ENCODE peak calls at places on chromosomes 6 and 20, in nine cellular contexts. G is activated CD8-positive, alpha-beta T cell treated with anti-CD3 and anti-CD28 coated beads, Interleukin-2, amount 10 ng/mL, durations not matched to agents 7 days and 5 days; T is NCI-H2171; F is cardiac fibroblast; Q is NCI-H1092; E is GM23248; U is transverse colon; H is AG09309; Y is iris pigment epithelial cell. R is an unnamed sample.

GRCh38 chr20:15296422-15296821 is 959.0 kb upstream of the FLRT3 start:
- DNase-seq in G (no peak), T (no peak), F (no peak), Q (no peak), E (no peak), U (no peak), H (no peak), Y (no peak), R (no peak)

GRCh38 chr6:14453712-14454466 is 336.3 kb downstream of the CD83 start:
- DNase-seq in G (no peak), T (no peak), F (no peak), Q (no peak), E (no peak), U (no peak), H (no peak), Y (no peak), R (peak)

GRCh38 chr6:12115001-12115400 is 102.9 kb downstream of the HIVEP1 start:
- DNase-seq in G (no peak), T (no peak), F (no peak), Q (no peak), E (no peak), U (no peak), H (no peak), Y (no peak), R (no peak)

GRCh38 chr6:140956567-140957306 is 1176.0 kb upstream of the GJE1 start:
- DNase-seq in G (no peak), T (peak), F (peak), Q (peak), E (peak), U (no peak), H (no peak), Y (peak), R (no peak)

GRCh38 chr6:110534731-110535164 is 58.3 kb upstream of the SLC22A16 start:
- DNase-seq in G (no peak), T (no peak), F (peak), Q (no peak), E (peak), U (no peak), H (no peak), Y (peak), R (no peak)

GRCh38 chr6:99589290-99589672 is 17.4 kb upstream of the PRDM13 start:
- DNase-seq in G (no peak), T (no peak), F (no peak), Q (peak), E (peak), U (no peak), H (no peak), Y (no peak), R (no peak)

GRCh38 chr20:46572181-46572580 is 21.7 kb upstream of the OCSTAMP start:
- DNase-seq in G (no peak), T (no peak), F (no peak), Q (peak), E (no peak), U (no peak), H (no peak), Y (no peak), R (no peak)

GRCh38 chr6:141264101-141264500 is 868.6 kb upstream of the GJE1 start:
- DNase-seq in G (no peak), T (no peak), F (no peak), Q (no peak), E (no peak), U (no peak), H (no peak), Y (peak), R (no peak)

GRCh38 chr6:135334169-135334568 is 153.1 kb downstream of the MYB start:
- DNase-seq in G (no peak), T (no peak), F (peak), Q (no peak), E (peak), U (no peak), H (no peak), Y (peak), R (no peak)

GRCh38 chr6:87881342-87881895 is 166.2 kb upstream of the SPACA1 start:
- DNase-seq in G (no peak), T (peak), F (peak), Q (no peak), E (no peak), U (no peak), H (no peak), Y (no peak), R (no peak)

GRCh38 chr6:52286798-52287432 is 2.4 kb upstream of the MCM3 start:
- DNase-seq in G (peak), T (peak), F (peak), Q (peak), E (peak), U (peak), H (peak), Y (peak), R (peak)

GRCh38 chr6:3456794-3457709 is at the start of gene SLC22A23:
- DNase-seq in G (peak), T (peak), F (peak), Q (peak), E (peak), U (peak), H (no peak), Y (peak), R (peak)

GRCh38 chr6:44854712-44855111 is 467.2 kb downstream of the CDC5L start:
- DNase-seq in G (no peak), T (no peak), F (no peak), Q (no peak), E (no peak), U (no peak), H (no peak), Y (no peak), R (no peak)

GRCh38 chr6:150739711-150740349 is 125.7 kb upstream of the MTHFD1L start:
- DNase-seq in G (no peak), T (no peak), F (no peak), Q (no peak), E (peak), U (no peak), H (no peak), Y (no peak), R (no peak)

GRCh38 chr6:118867181-118867580 is 26.8 kb upstream of the ASF1A start:
- DNase-seq in G (no peak), T (no peak), F (peak), Q (no peak), E (no peak), U (no peak), H (no peak), Y (peak), R (no peak)

GRCh38 chr6:36432151-36432633 is 10.5 kb downstream of the PXT1 start:
- DNase-seq in G (no peak), T (no peak), F (peak), Q (no peak), E (peak), U (no peak), H (no peak), Y (peak), R (no peak)

GRCh38 chr20:62019144-62019805 is 46.4 kb downstream of the TAF4 start:
- DNase-seq in G (no peak), T (no peak), F (no peak), Q (no peak), E (no peak), U (no peak), H (no peak), Y (no peak), R (no peak)

GRCh38 chr6:26032387-26033131 is 54.7 kb upstream of the HFE start:
- DNase-seq in G (peak), T (peak), F (peak), Q (no peak), E (peak), U (peak), H (no peak), Y (peak), R (no peak)

GRCh38 chr20:31908016-31908415 is 37.6 kb downstream of the TTLL9 start:
- DNase-seq in G (no peak), T (no peak), F (no peak), Q (no peak), E (no peak), U (no peak), H (no peak), Y (no peak), R (no peak)

GRCh38 chr6:109342564-109342963 is 39.7 kb downstream of the CD164 start:
- DNase-seq in G (no peak), T (no peak), F (no peak), Q (no peak), E (peak), U (no peak), H (no peak), Y (no peak), R (no peak)

GRCh38 chr20:32920530-32921298 is 62.0 kb downstream of the EFCAB8 start:
- DNase-seq in G (no peak), T (no peak), F (no peak), Q (no peak), E (no peak), U (no peak), H (no peak), Y (no peak), R (no peak)

GRCh38 chr20:50540620-50541605 is 30.7 kb downstream of the PTPN1 start:
- DNase-seq in G (no peak), T (no peak), F (peak), Q (no peak), E (peak), U (no peak), H (no peak), Y (peak), R (no peak)

GRCh38 chr6:24985313-24985712 is 49.6 kb upstream of the RIPOR2 start:
- DNase-seq in G (no peak), T (no peak), F (no peak), Q (no peak), E (no peak), U (no peak), H (no peak), Y (no peak), R (no peak)

GRCh38 chr6:41748542-41748941 is 1.3 kb upstream of the PGC start:
- DNase-seq in G (no peak), T (no peak), F (no peak), Q (no peak), E (no peak), U (no peak), H (no peak), Y (peak), R (no peak)

GRCh38 chr6:88380083-88380482 is 213.9 kb upstream of the CNR1 start:
- DNase-seq in G (no peak), T (no peak), F (peak), Q (no peak), E (peak), U (no peak), H (peak), Y (peak), R (no peak)

R was measured in mucosa of descending colon.